ENCODE peak calls at places on chromosomes 11 and 22, in five cellular contexts. J, H, B, E and P are unnamed samples.

GRCh38 chr11:125088123-125088522 is 23.3 kb downstream of the TMEM218 start:
- DNase-seq in J (no peak), H (no peak), B (no peak), E (no peak), P (no peak)

GRCh38 chr11:91163619-91164451 is 941.0 kb upstream of the CHORDC1 start:
- DNase-seq in J (no peak), H (no peak), B (peak; percentile 35), E (no peak), P (peak; percentile 67)

GRCh38 chr11:35723493-35724284 is 61.1 kb downstream of the TRIM44 start:
- DNase-seq in J (no peak), H (no peak), B (no peak), E (no peak), P (peak; percentile 12)

GRCh38 chr22:21951931-21952465 is 650 bp downstream of the PPM1F start:
- DNase-seq in J (peak; percentile 83), H (peak; percentile 46), B (peak; percentile 68), E (peak; percentile 49), P (peak; percentile 51)

GRCh38 chr11:94511932-94512781 is at the start of gene C11orf97:
- DNase-seq in J (peak; percentile 86), H (peak; percentile 18), B (peak; percentile 73), E (peak; percentile 72), P (peak; percentile 49)

GRCh38 chr22:27238935-27239510 is 562.5 kb downstream of the MN1 start:
- DNase-seq in J (no peak), H (no peak), B (peak; percentile 88), E (peak; percentile 90), P (peak; percentile 99)

GRCh38 chr22:39526736-39527171 is 5.8 kb downstream of the RPS19BP1 start:
- DNase-seq in J (peak; percentile 55), H (no peak), B (no peak), E (no peak), P (no peak)

GRCh38 chr11:69770525-69770924 is 4.6 kb downstream of the FGF4 start:
- DNase-seq in J (peak; percentile 78), H (no peak), B (no peak), E (no peak), P (no peak)

GRCh38 chr11:121575250-121575962 is 122.6 kb upstream of the SORL1-AS1 start:
- DNase-seq in J (no peak), H (no peak), B (no peak), E (no peak), P (no peak)

GRCh38 chr22:25111579-25112517 is 87.8 kb upstream of the CRYBB3 start:
- DNase-seq in J (no peak), H (peak; percentile 86), B (peak; percentile 71), E (peak; percentile 24), P (peak; percentile 27)

GRCh38 chr22:22431271-22432220 is 77.0 kb downstream of the ZNF280B start:
- DNase-seq in J (peak; percentile 84), H (peak; percentile 33), B (peak; percentile 84), E (peak; percentile 80), P (peak; percentile 52)

GRCh38 chr11:14642873-14643696 is 519 bp upstream of the PDE3B start:
- DNase-seq in J (no peak), H (no peak), B (no peak), E (no peak), P (no peak)

GRCh38 chr11:69702239-69702668 is 1.6 kb downstream of the FGF19 start:
- DNase-seq in J (peak; percentile 90), H (no peak), B (peak; percentile 44), E (no peak), P (no peak)

GRCh38 chr22:31337178-31337577 is 9.0 kb downstream of the PATZ1 start:
- DNase-seq in J (no peak), H (no peak), B (peak; percentile 65), E (peak; percentile 61), P (no peak)

GRCh38 chr22:45157907-45158306 is 5.8 kb upstream of the NUP50 start:
- DNase-seq in J (no peak), H (no peak), B (no peak), E (no peak), P (no peak)

GRCh38 chr11:68004551-68005335 is 846 bp upstream of the UNC93B1 start:
- DNase-seq in J (no peak), H (no peak), B (no peak), E (no peak), P (no peak)

GRCh38 chr22:35785181-35785923 is 67.7 kb downstream of the APOL5 start:
- DNase-seq in J (no peak), H (no peak), B (no peak), E (no peak), P (peak; percentile 13)

GRCh38 chr22:35663371-35663770 is 15.1 kb downstream of the APOL6 start:
- DNase-seq in J (no peak), H (no peak), B (no peak), E (no peak), P (no peak)